ENCODE peak calls at places on chromosomes 3 and 15, in nine cellular contexts. U, H, A, M, W, Y, O, I and C are unnamed samples.

GRCh38 chr15:81375461-81375860 is 1.4 kb upstream of the TMC3 start:
- DNase-seq in U (no peak), H (no peak), A (no peak), M (no peak), W (no peak), Y (no peak), O (no peak), I (no peak), C (no peak)

GRCh38 chr15:60062826-60063225 is 58.7 kb downstream of the FOXB1 start:
- DNase-seq in U (no peak), H (no peak), A (peak; percentile 83), M (no peak), W (no peak), Y (no peak), O (no peak), I (no peak), C (no peak)

GRCh38 chr3:154745925-154746324 is 315.9 kb upstream of the GPR149 start:
- DNase-seq in U (no peak), H (no peak), A (peak; percentile 2), M (no peak), W (no peak), Y (no peak), O (no peak), I (no peak), C (no peak)

GRCh38 chr3:98893740-98894139 is 7.8 kb downstream of the DCBLD2 start:
- DNase-seq in U (no peak), H (no peak), A (no peak), M (no peak), W (no peak), Y (no peak), O (no peak), I (peak; percentile 33), C (no peak)

GRCh38 chr15:96360581-96361308 is 30.2 kb downstream of the NR2F2 start:
- DNase-seq in U (no peak), H (no peak), A (no peak), M (no peak), W (no peak), Y (peak; percentile 57), O (no peak), I (peak; percentile 29), C (no peak)

GRCh38 chr3:14145236-14145635 is 20.4 kb downstream of the TMEM43 start:
- DNase-seq in U (peak; percentile 67), H (no peak), A (no peak), M (no peak), W (no peak), Y (no peak), O (no peak), I (peak; percentile 59), C (no peak)

GRCh38 chr3:76429536-76430177 is 610.2 kb upstream of the ROBO2 start:
- DNase-seq in U (no peak), H (no peak), A (no peak), M (no peak), W (no peak), Y (no peak), O (no peak), I (no peak), C (no peak)

GRCh38 chr3:48576647-48577046 is 13.1 kb upstream of the UCN2 start:
- DNase-seq in U (no peak), H (no peak), A (no peak), M (no peak), W (no peak), Y (no peak), O (no peak), I (no peak), C (no peak)

GRCh38 chr3:6508410-6508759 is 352.5 kb upstream of the GRM7 start:
- DNase-seq in U (no peak), H (no peak), A (no peak), M (no peak), W (no peak), Y (no peak), O (no peak), I (no peak), C (no peak)
- H3K4me3 ChIP-seq in U (no peak overlapping the region), H (no peak overlapping the region), A (no peak overlapping the region), M (no peak overlapping the region), W (no peak overlapping the region), Y (no peak overlapping the region), O (no peak overlapping the region), I (no peak overlapping the region), C (no peak overlapping the region)

GRCh38 chr3:147407107-147407494 is 758 bp upstream of the ZIC4 start:
- DNase-seq in U (peak; percentile 38), H (no peak), A (no peak), M (no peak), W (no peak), Y (no peak), O (no peak), I (no peak), C (no peak)
- H3K4me3 ChIP-seq in U (peak overlapping the region; percentile 37), H (no peak overlapping the region), A (no peak overlapping the region), M (no peak overlapping the region), W (no peak overlapping the region), Y (no peak overlapping the region), O (no peak overlapping the region), I (no peak overlapping the region), C (no peak overlapping the region)

DNA sequence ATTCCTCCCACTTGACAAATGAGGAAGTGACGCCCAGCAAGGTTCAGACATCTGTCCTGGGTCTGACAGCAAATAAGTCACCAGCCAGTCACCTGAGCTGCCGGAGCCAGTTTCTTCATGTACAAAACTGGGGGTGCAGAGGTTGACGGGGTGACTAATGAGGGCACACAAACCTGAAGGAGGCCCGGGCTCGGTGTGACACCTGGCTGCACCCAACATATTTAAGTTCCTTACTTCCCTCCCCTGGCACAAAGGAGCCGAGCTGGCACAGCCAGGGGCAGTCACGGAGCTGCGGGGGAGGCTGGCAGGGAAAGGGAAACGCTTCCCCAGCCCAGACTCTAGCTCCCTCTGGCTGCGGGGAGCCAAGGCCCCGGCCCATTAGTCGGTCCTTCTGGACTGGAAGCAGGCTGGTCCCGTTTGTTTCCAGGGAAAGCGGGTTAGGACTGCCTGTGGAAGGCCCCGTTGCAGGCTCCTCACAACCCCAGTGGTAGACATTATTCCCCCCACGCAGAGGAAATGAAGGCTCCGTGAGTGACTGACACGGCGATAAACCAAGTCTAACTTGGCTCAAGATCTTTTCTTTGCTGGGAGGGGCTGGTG is 2.3 kb downstream of the FBXL22 start:
- DNase-seq in U (no peak), H (peak; percentile 70), A (peak; percentile 73), M (no peak), W (no peak), Y (peak; percentile 65), O (no peak), I (peak; percentile 22), C (no peak)
- H3K4me3 ChIP-seq in U (peak overlapping the region; percentile 85), H (peak overlapping the region; percentile 66), A (peak overlapping the region; percentile 81), M (peak overlapping the region; percentile 61), W (peak overlapping the region; percentile 79), Y (peak overlapping the region; percentile 51), O (peak overlapping the region; percentile 79), I (no peak overlapping the region), C (peak overlapping the region; percentile 55)

DNA sequence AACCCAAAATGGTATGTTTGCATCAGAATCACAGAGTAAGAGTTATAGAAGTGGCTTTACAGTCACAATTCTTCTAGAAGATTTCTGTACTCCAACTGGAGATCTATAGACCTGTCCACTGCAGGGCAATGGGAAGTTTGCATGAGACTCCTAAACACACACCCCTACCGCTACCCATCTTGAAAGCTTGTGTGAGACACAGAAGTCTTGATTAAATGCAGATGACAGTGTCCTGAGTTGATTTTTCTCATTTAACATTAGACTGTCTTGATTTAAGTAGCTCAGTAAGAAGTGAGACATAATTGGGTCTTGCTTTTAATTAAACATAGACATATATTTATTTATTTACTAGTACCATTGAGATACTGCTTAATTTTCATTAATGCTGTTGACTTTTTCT is 54.4 kb downstream of the CD47 start:
- DNase-seq in U (no peak), H (no peak), A (no peak), M (no peak), W (no peak), Y (no peak), O (no peak), I (no peak), C (no peak)
- H3K4me3 ChIP-seq in U (no peak overlapping the region), H (no peak overlapping the region), A (no peak overlapping the region), M (no peak overlapping the region), W (no peak overlapping the region), Y (no peak overlapping the region), O (no peak overlapping the region), I (no peak overlapping the region), C (no peak overlapping the region)

GRCh38 chr15:74432271-74432967 is 1.3 kb downstream of the SEMA7A start:
- DNase-seq in U (no peak), H (no peak), A (no peak), M (no peak), W (no peak), Y (no peak), O (no peak), I (no peak), C (no peak)
- H3K4me3 ChIP-seq in U (peak overlapping the region; percentile 97), H (peak overlapping the region; percentile 56), A (peak overlapping the region; percentile 73), M (peak overlapping the region; percentile 88), W (no peak overlapping the region), Y (peak overlapping the region; percentile 79), O (peak overlapping the region; percentile 77), I (peak overlapping the region; percentile 93), C (peak overlapping the region; percentile 87)

GRCh38 chr3:143978263-143978631 is 6.6 kb downstream of the DIPK2A start:
- DNase-seq in U (no peak), H (no peak), A (no peak), M (no peak), W (no peak), Y (no peak), O (no peak), I (no peak), C (no peak)
- H3K4me3 ChIP-seq in U (peak overlapping the region; percentile 93), H (no peak overlapping the region), A (no peak overlapping the region), M (no peak overlapping the region), W (no peak overlapping the region), Y (no peak overlapping the region), O (no peak overlapping the region), I (no peak overlapping the region), C (no peak overlapping the region)

GRCh38 chr15:67835349-67836133 is 4.3 kb downstream of the RNU6-1 start:
- DNase-seq in U (no peak), H (no peak), A (no peak), M (no peak), W (no peak), Y (no peak), O (no peak), I (no peak), C (no peak)
- H3K4me3 ChIP-seq in U (peak overlapping the region; percentile 66), H (peak overlapping the region; percentile 30), A (no peak overlapping the region), M (peak overlapping the region; percentile 38), W (peak overlapping the region; percentile 61), Y (peak overlapping the region; percentile 28), O (peak overlapping the region; percentile 39), I (no peak overlapping the region), C (peak overlapping the region; percentile 30)